ENCODE peak calls at places on chromosomes 2 and 18, in nine cellular contexts. F is stomach, W is HL-60, Y is spleen, A is HCT116, L is endothelial cell of umbilical vein, C is GM23338, K is K562, V is transverse colon. N is an unnamed sample.
A peak's percentile ranks its signal among the peaks of the same experiment; 100 is the strongest.

GRCh38 chr2:172119089-172119488 is 16.4 kb upstream of the DLX2 start:
- DNase-seq in W (no peak), A (no peak), Y (no peak), V (no peak), K (no peak), L (peak; percentile 30), C (no peak), F (no peak), N (no peak)

GRCh38 chr2:44833123-44834069 is 108.1 kb upstream of the SIX3 start:
- DNase-seq in Y (no peak), K (no peak), V (no peak), W (no peak), L (no peak), F (no peak), A (no peak), C (no peak), N (no peak)

GRCh38 chr2:33208400-33208799 is 261.6 kb downstream of the LTBP1 start:
- DNase-seq in W (no peak), F (no peak), Y (no peak), K (no peak), A (no peak), V (no peak), L (no peak), C (no peak), N (no peak)

GRCh38 chr18:75205760-75206109 is 3.2 kb downstream of the PTGR3 start:
- DNase-seq in K (peak; percentile 24), C (peak; percentile 68), Y (no peak), F (no peak), L (no peak), A (no peak), W (no peak), V (no peak), N (no peak)

GRCh38 chr2:238461051-238461450 is 34.3 kb downstream of the ASB1 start:
- DNase-seq in W (no peak), Y (no peak), C (no peak), F (no peak), V (no peak), L (no peak), A (no peak), K (no peak), N (no peak)

GRCh38 chr2:190050001-190050400 is 12.5 kb downstream of the MSTN start:
- DNase-seq in F (no peak), K (no peak), Y (no peak), L (no peak), W (no peak), C (no peak), A (no peak), V (no peak), N (no peak)

GRCh38 chr2:145740302-145740701 is 1220.4 kb upstream of the ZEB2 start:
- DNase-seq in K (no peak), C (no peak), W (no peak), V (no peak), Y (no peak), L (peak; percentile 66), F (no peak), A (no peak), N (no peak)

GRCh38 chr2:191869781-191870180 is 22.9 kb upstream of the CAVIN2 start:
- DNase-seq in A (no peak), W (no peak), C (no peak), Y (no peak), F (no peak), L (peak; percentile 55), V (no peak), K (no peak), N (no peak)

GRCh38 chr2:127511090-127511489 is 15.2 kb downstream of the IWS1 start:
- DNase-seq in A (no peak), V (no peak), Y (no peak), C (no peak), F (no peak), L (no peak), W (no peak), K (no peak), N (no peak)

GRCh38 chr2:149065236-149065635 is 26.7 kb downstream of the LYPD6B start:
- DNase-seq in F (no peak), K (no peak), A (no peak), W (no peak), C (no peak), L (no peak), V (no peak), Y (no peak), N (no peak)

GRCh38 chr2:233356546-233357308 is 2.4 kb downstream of the DGKD start:
- DNase-seq in V (peak; percentile 10), F (no peak), W (no peak), Y (no peak), L (no peak), K (no peak), C (no peak), A (no peak), N (no peak)

GRCh38 chr18:48904086-48904485 is 46.7 kb downstream of the SMAD7 start:
- DNase-seq in Y (peak; percentile 32), C (no peak), A (no peak), F (no peak), L (peak; percentile 13), W (no peak), V (no peak), K (no peak), N (peak; percentile 15)

GRCh38 chr2:207363761-207364160 is 166.0 kb upstream of the CREB1 start:
- DNase-seq in W (no peak), A (no peak), F (no peak), C (no peak), K (no peak), Y (no peak), L (no peak), V (no peak), N (no peak)

GRCh38 chr18:79450289-79450920 is 54.7 kb downstream of the NFATC1 start:
- DNase-seq in F (no peak), C (no peak), V (no peak), A (no peak), L (no peak), Y (no peak), W (no peak), K (peak; percentile 19), N (no peak)

GRCh38 chr2:218329027-218329825 is 27.4 kb upstream of the CATIP start:
- DNase-seq in Y (no peak), A (no peak), F (no peak), K (no peak), W (no peak), V (no peak), L (no peak), C (no peak), N (no peak)

GRCh38 chr18:59650266-59650820 is 46.9 kb downstream of the CCBE1 start:
- DNase-seq in K (no peak), W (no peak), C (no peak), L (no peak), Y (no peak), F (no peak), A (no peak), V (no peak), N (no peak)

GRCh38 chr2:5846881-5847280 is 154.7 kb downstream of the SOX11 start:
- DNase-seq in A (no peak), F (no peak), Y (no peak), C (no peak), K (no peak), L (no peak), V (no peak), W (no peak), N (no peak)

GRCh38 chr2:5845798-5846197 is 153.6 kb downstream of the SOX11 start:
- DNase-seq in F (no peak), Y (no peak), A (no peak), L (no peak), C (no peak), V (no peak), K (no peak), W (no peak), N (no peak)

GRCh38 chr2:5854797-5855196 is 162.6 kb downstream of the SOX11 start:
- DNase-seq in K (no peak), Y (no peak), W (no peak), F (no peak), C (no peak), L (no peak), V (no peak), A (no peak), N (no peak)

GRCh38 chr2:5849596-5849995 is 157.4 kb downstream of the SOX11 start:
- DNase-seq in F (no peak), W (no peak), K (no peak), C (no peak), A (no peak), Y (no peak), V (no peak), L (no peak), N (no peak)
- TF ChIP-seq POLR2AphosphoS5 in F (no peak), W (no peak), K (no peak), C (no peak), A (no peak), Y (no peak), V (no peak), L (no peak), N (no peak)

GRCh38 chr2:7019191-7019590 is 102.0 kb downstream of the RNF144A start:
- DNase-seq in A (no peak), F (no peak), K (no peak), V (no peak), W (no peak), Y (no peak), C (no peak), L (no peak), N (no peak)

GRCh38 chr2:7018767-7019166 is 101.6 kb downstream of the RNF144A start:
- DNase-seq in W (no peak), A (no peak), V (no peak), L (no peak), C (no peak), F (no peak), K (no peak), Y (no peak), N (no peak)

GRCh38 chr2:7020939-7021470 is 103.8 kb downstream of the RNF144A start:
- DNase-seq in Y (no peak), C (no peak), K (no peak), L (no peak), W (no peak), V (no peak), A (no peak), F (no peak), N (no peak)

GRCh38 chr2:7020468-7020867 is 103.3 kb downstream of the RNF144A start:
- DNase-seq in F (peak; percentile 34), A (no peak), Y (no peak), K (no peak), L (no peak), W (no peak), C (no peak), V (no peak), N (no peak)

GRCh38 chr2:7020059-7020458 is 102.8 kb downstream of the RNF144A start:
- DNase-seq in K (no peak), C (no peak), A (no peak), W (no peak), Y (no peak), F (no peak), L (no peak), V (no peak), N (no peak)
- H3K27ac ChIP-seq in K (no peak overlapping the region), C (no peak overlapping the region), A (no peak overlapping the region), W (no peak overlapping the region), Y (peak overlapping the region; percentile 84), F (no peak overlapping the region), L (no peak overlapping the region), V (no peak overlapping the region), N (no peak overlapping the region)

GRCh38 chr2:86372641-86373502 is 35.4 kb upstream of the REEP1 start:
- DNase-seq in L (peak; percentile 57), V (peak; percentile 60), K (no peak), W (no peak), Y (no peak), A (peak; percentile 43), F (peak; percentile 56), C (peak; percentile 83), N (no peak)
- TF ChIP-seq CTCF in L (peak; percentile 53), V (peak; percentile 62), K (peak; percentile 59), W (peak; percentile 53), Y (peak; percentile 46), A (peak; percentile 65), F (peak; percentile 44), C (peak; percentile 69), N (peak; percentile 36)

GRCh38 chr2:98908909-98909308 is 27.1 kb downstream of the CRACDL start:
- DNase-seq in L (no peak), C (no peak), V (no peak), Y (peak; percentile 2), A (no peak), F (peak; percentile 11), W (no peak), K (no peak), N (peak; percentile 3)
- TF ChIP-seq POLR2AphosphoS5 in L (no peak), C (no peak), V (no peak), Y (no peak), A (no peak), F (no peak), W (no peak), K (no peak), N (no peak)